ENCODE peak calls at places on chromosomes 11 and 22, in ten cellular contexts. I, F, O, B, L, D, E, G, U and A are unnamed samples.

GRCh38 chr11:96430668-96431067 is 40.9 kb downstream of the JRKL start:
- DNase-seq in G (no peak), F (no peak), I (no peak), E (no peak), L (no peak), U (no peak), B (no peak), O (no peak), D (no peak), A (no peak)

GRCh38 chr11:371051-371450 is 1.8 kb downstream of the B4GALNT4 start:
- DNase-seq in U (no peak), D (no peak), E (no peak), O (no peak), F (peak), G (no peak), B (no peak), L (no peak), I (no peak), A (no peak)

GRCh38 chr22:29765905-29766631 is 739 bp downstream of the ZMAT5 start:
- DNase-seq in O (no peak), F (peak), U (no peak), I (no peak), G (no peak), B (no peak), L (no peak), D (no peak), E (no peak), A (no peak)

GRCh38 chr11:19934828-19935259 is 222.2 kb downstream of the NAV2 start:
- DNase-seq in I (no peak), O (no peak), D (no peak), U (peak), F (no peak), E (no peak), G (no peak), B (peak), L (no peak), A (no peak)

GRCh38 chr11:20235164-20235563 is 74.9 kb upstream of the DBX1 start:
- DNase-seq in E (no peak), F (no peak), U (no peak), O (no peak), I (no peak), D (no peak), G (no peak), L (no peak), B (no peak), A (no peak)

GRCh38 chr22:25563757-25564319 is 637 bp upstream of the GRK3 start:
- DNase-seq in L (no peak), G (peak), F (no peak), I (no peak), E (peak), O (no peak), D (no peak), U (no peak), B (no peak), A (no peak)

GRCh38 chr11:75268626-75269366 is 28.2 kb downstream of the TPBGL start:
- DNase-seq in B (no peak), I (no peak), E (peak), L (no peak), F (no peak), G (no peak), O (no peak), U (no peak), D (no peak), A (no peak)

GRCh38 chr11:83265331-83265730 is 20.8 kb downstream of the CCDC90B start:
- DNase-seq in O (no peak), G (no peak), L (no peak), E (no peak), D (no peak), U (no peak), F (no peak), I (no peak), B (no peak), A (no peak)

GRCh38 chr11:58444285-58444684 is 2.2 kb upstream of the OR5B12 start:
- DNase-seq in B (no peak), U (no peak), G (no peak), D (no peak), O (no peak), E (no peak), I (no peak), F (no peak), L (no peak), A (no peak)

GRCh38 chr11:131694526-131695424 is 324.4 kb downstream of the NTM start:
- DNase-seq in G (peak), E (peak), I (peak), O (peak), D (peak), U (peak), B (peak), F (no peak), L (peak), A (peak)

GRCh38 chr11:34251640-34251980 is 106.2 kb downstream of the ABTB2 start:
- DNase-seq in U (no peak), O (no peak), F (no peak), B (peak), D (no peak), G (no peak), E (no peak), L (no peak), I (no peak), A (no peak)

GRCh38 chr11:102620858-102621561 is 4.1 kb downstream of the MMP20 start:
- DNase-seq in L (no peak), B (peak), O (no peak), D (no peak), I (no peak), E (no peak), U (no peak), G (no peak), F (no peak), A (no peak)

GRCh38 chr11:61781585-61781984 is 10.8 kb downstream of the TMEM258 start:
- DNase-seq in B (no peak), F (no peak), O (no peak), I (no peak), G (no peak), D (no peak), U (no peak), L (no peak), E (no peak), A (no peak)

GRCh38 chr11:116225236-116225635 is 547.6 kb downstream of the BUD13 start:
- DNase-seq in B (no peak), G (no peak), L (no peak), F (no peak), E (peak), O (no peak), I (no peak), U (no peak), D (no peak), A (no peak)

GRCh38 chr11:77375114-77375513 is 73.6 kb upstream of the GDPD4 start:
- DNase-seq in G (no peak), F (no peak), U (peak), D (no peak), L (no peak), E (no peak), B (peak), O (no peak), I (no peak), A (no peak)

GRCh38 chr11:34331329-34331728 is 26.5 kb downstream of the ABTB2 start:
- DNase-seq in O (no peak), E (no peak), L (no peak), U (no peak), F (no peak), D (no peak), G (no peak), B (peak), I (no peak), A (no peak)

GRCh38 chr11:118820412-118821357 is 29.7 kb upstream of the DDX6 start:
- DNase-seq in D (peak), L (no peak), G (peak), E (peak), B (no peak), F (no peak), U (no peak), O (no peak), I (peak), A (no peak)

GRCh38 chr22:21707677-21708076 is 27.9 kb downstream of the YPEL1 start:
- DNase-seq in U (no peak), D (no peak), I (no peak), F (no peak), O (no peak), L (no peak), G (no peak), E (no peak), B (no peak), A (no peak)

GRCh38 chr11:2167141-2168045 is 4.2 kb downstream of the TH start:
- DNase-seq in D (no peak), L (no peak), I (no peak), G (no peak), E (no peak), U (no peak), O (no peak), F (no peak), B (no peak), A (no peak)

GRCh38 chr22:35418088-35418487 is 18.1 kb downstream of the MCM5 start:
- DNase-seq in E (no peak), O (no peak), G (no peak), L (no peak), B (no peak), U (no peak), F (no peak), D (no peak), I (no peak), A (no peak)

GRCh38 chr22:22397292-22397870 is 111.2 kb downstream of the ZNF280B start:
- DNase-seq in U (no peak), B (no peak), F (no peak), G (peak), I (no peak), E (no peak), L (no peak), O (no peak), D (peak), A (no peak)

GRCh38 chr22:33867118-33867863 is 53.0 kb downstream of the LARGE1 start:
- DNase-seq in B (peak), D (no peak), I (no peak), U (no peak), L (no peak), G (no peak), E (no peak), F (no peak), O (no peak), A (no peak)

GRCh38 chr11:5288912-5289525 is 12.7 kb downstream of the OR51B4 start:
- DNase-seq in D (no peak), U (no peak), B (no peak), F (no peak), I (no peak), O (no peak), G (no peak), E (no peak), L (no peak), A (no peak)

GRCh38 chr11:77069969-77070582 is 3.3 kb downstream of the CAPN5 start:
- DNase-seq in I (no peak), D (no peak), L (no peak), G (no peak), U (no peak), B (no peak), F (no peak), O (no peak), E (no peak), A (no peak)

GRCh38 chr11:119363874-119364590 is 17.5 kb downstream of the USP2 start:
- DNase-seq in L (peak), G (peak), I (peak), F (peak), D (no peak), O (no peak), U (peak), E (peak), B (no peak), A (peak)

GRCh38 chr11:86469491-86470388 is 95.1 kb downstream of the CCDC81 start:
- DNase-seq in B (no peak), L (no peak), D (no peak), O (no peak), F (no peak), E (no peak), U (no peak), G (no peak), I (no peak), A (no peak)

GRCh38 chr11:46133119-46133518 is 11.9 kb upstream of the PHF21A start:
- DNase-seq in B (no peak), L (no peak), D (no peak), G (no peak), E (no peak), F (no peak), I (no peak), O (no peak), U (no peak), A (no peak)

GRCh38 chr11:74949748-74950127 is 672 bp downstream of the SPCS2 start:
- DNase-seq in B (no peak), L (peak), D (no peak), F (no peak), O (no peak), G (no peak), I (no peak), E (no peak), U (no peak), A (peak)

GRCh38 chr22:19648419-19648929 is 65.8 kb upstream of the SEPTIN5 start:
- DNase-seq in D (peak), O (no peak), G (no peak), E (no peak), L (no peak), F (no peak), I (no peak), U (no peak), B (no peak), A (no peak)

GRCh38 chr22:49067504-49067903 is 760.2 kb downstream of the BRD1 start:
- DNase-seq in O (no peak), B (no peak), I (no peak), L (no peak), U (no peak), F (no peak), D (no peak), E (no peak), G (no peak), A (no peak)

GRCh38 chr11:109033627-109034340 is 368.9 kb downstream of the DDX10 start:
- DNase-seq in I (no peak), D (no peak), B (peak), E (no peak), F (no peak), U (peak), O (no peak), G (no peak), L (no peak), A (no peak)

GRCh38 chr22:23375031-23375827 is 194.9 kb downstream of the BCR start:
- DNase-seq in U (no peak), E (no peak), I (no peak), D (no peak), G (no peak), F (no peak), B (no peak), O (no peak), L (no peak), A (no peak)

GRCh38 chr11:68974421-68975194 is 6.2 kb downstream of the MRGPRD start:
- DNase-seq in D (peak), I (peak), L (peak), G (no peak), F (no peak), B (peak), O (no peak), U (no peak), E (peak), A (peak)

GRCh38 chr11:102007567-102008437 is 39.4 kb upstream of the CFAP300 start:
- DNase-seq in F (no peak), D (peak), E (no peak), O (no peak), U (peak), G (no peak), I (peak), L (peak), B (no peak), A (no peak)

GRCh38 chr11:13720940-13721339 is 52.5 kb downstream of the FAR1 start:
- DNase-seq in L (no peak), G (no peak), B (no peak), E (no peak), U (no peak), I (no peak), D (no peak), F (no peak), O (no peak), A (no peak)